ENCODE peak calls at places on chromosomes 6 and 20, in four cellular contexts. R is esophagus squamous epithelium, M is thoracic aorta, V is transverse colon. F is an unnamed sample. For H3K4me1, the result is how much of the 10 kb centered on the place peaks cover.

GRCh38 chr20:4740774-4741431 is 19.2 kb downstream of the PRND start:
- DNase-seq in R (no peak), M (no peak), V (peak), F (no peak)

GRCh38 chr20:58135441-58136170 is 92.8 kb downstream of the ANKRD60 start:
- DNase-seq in R (no peak), M (no peak), V (no peak), F (peak)

GRCh38 chr6:111173341-111173740 is 86.0 kb downstream of the SLC16A10 start:
- DNase-seq in M (no peak), R (no peak), V (no peak), F (no peak)

GRCh38 chr6:157861184-157861583 is 38.1 kb downstream of the SNX9 start:
- DNase-seq in M (no peak), V (no peak), R (no peak), F (no peak)

GRCh38 chr6:54916858-54917257 is 70.3 kb downstream of the FAM83B start:
- DNase-seq in M (no peak), V (no peak), R (no peak), F (no peak)

GRCh38 chr20:53142225-53142624 is 170.1 kb downstream of the TSHZ2 start:
- DNase-seq in M (no peak), R (no peak), V (no peak), F (no peak)

GRCh38 chr6:136927313-136927712 is 5.2 kb downstream of the SLC35D3 start:
- DNase-seq in R (no peak), V (no peak), M (no peak), F (no peak)

GRCh38 chr6:111588366-111588765 is 17.3 kb downstream of the TRAF3IP2 start:
- DNase-seq in M (no peak), V (no peak), R (no peak), F (no peak)

GRCh38 chr6:22906091-22906549 is 336.8 kb downstream of the HDGFL1 start:
- DNase-seq in V (no peak), M (no peak), R (no peak), F (no peak)

GRCh38 chr6:7267071-7267470 is 45.9 kb downstream of the SSR1 start:
- DNase-seq in R (no peak), M (no peak), V (no peak), F (no peak)

GRCh38 chr6:30714263-30714662 is 2.8 kb downstream of the MDC1 start:
- DNase-seq in M (no peak), R (no peak), V (no peak), F (no peak)

GRCh38 chr6:30719356-30719755 is 796 bp upstream of the TUBB start:
- DNase-seq in V (no peak), M (no peak), R (no peak), F (no peak)

GRCh38 chr6:30716879-30717128 is 277 bp downstream of the MDC1 start:
- DNase-seq in V (no peak), M (no peak), R (no peak), F (no peak)

GRCh38 chr6:30719791-30720737 is at the start of gene TUBB:
- DNase-seq in R (peak), V (peak), M (peak), F (peak)

DNA sequence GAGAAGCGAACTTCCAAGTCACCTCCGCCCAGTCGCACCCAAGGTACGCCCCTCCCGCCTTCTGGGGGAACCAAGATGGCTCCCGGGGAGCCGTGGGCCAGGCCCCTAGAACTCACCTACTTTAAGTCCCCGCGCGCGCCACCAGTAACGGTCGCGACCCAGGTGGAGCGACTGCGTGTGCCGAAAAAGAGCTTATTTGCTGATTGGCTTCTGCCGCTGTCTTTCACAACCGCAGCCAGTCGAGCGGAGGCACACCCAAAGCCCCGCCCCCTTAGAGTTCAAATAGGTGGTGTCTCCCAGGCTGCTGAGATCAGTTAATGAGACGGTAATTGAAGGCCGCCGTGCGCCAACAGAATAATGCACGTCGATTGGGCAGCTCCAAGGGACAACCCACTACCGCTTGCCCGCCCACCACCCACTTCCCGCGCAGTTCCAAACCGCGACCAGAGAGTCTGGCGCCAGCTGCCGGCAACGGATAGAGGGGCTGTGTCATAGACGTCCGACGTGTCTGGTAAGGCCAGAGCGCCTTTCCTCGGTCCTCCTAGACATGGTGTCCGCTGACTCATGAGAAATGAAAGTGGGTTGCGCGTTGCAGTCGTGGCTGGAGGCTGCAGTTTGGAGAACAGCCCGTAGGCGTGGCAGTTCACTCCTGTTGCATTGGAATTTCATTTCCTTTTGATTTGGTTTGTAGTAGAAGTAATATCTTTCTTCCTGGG is at the start of gene MDC1:
- DNase-seq in R (peak), V (peak), M (peak), F (peak)
- TF ChIP-seq CTCF in R (peak), V (peak), M (peak), F (peak)

GRCh38 chr6:156782691-156783320 is 5.6 kb downstream of the ARID1B start:
- DNase-seq in V (no peak), R (no peak), M (no peak), F (no peak)
- H3K4me1 ChIP-seq in V (under half), R (under half), M (half or more), F (under half)

GRCh38 chr6:39870950-39871349 is 63.3 kb downstream of the MOCS1 start:
- DNase-seq in R (no peak), M (no peak), V (no peak), F (no peak)
- TF ChIP-seq CTCF in R (no peak), M (no peak), V (no peak), F (no peak)

DNA sequence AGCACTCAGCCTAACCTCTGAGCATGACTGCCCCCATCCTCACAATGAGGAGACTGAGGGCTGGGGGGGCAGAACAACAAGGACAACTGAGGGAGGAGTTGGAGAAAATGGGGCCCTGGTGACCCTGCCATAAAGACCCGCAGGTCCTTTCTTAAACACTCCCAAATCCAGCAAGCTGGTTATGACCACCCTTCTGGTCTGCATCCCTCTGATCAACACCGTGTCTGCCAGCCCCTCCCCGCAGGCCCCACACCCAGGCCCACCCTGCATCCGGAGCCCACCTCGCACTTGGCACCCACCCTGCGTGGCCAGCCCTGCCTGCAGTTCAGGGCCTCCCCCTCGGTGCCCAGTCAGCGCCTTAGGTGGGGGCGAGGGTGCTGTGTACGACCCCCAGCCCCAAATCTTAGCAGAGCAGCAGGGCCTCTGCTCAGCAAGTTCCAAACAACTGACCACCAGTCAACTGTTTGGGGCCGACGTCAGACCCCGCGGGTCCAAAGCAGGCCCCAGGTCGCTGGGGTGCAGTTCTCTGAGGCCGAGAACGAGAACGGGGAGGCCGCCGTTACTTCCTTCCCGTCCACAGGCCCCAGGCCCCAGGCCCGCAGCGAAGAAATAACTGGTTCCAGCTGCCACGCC is 1.2 kb downstream of the ACSS1 start:
- DNase-seq in M (no peak), R (no peak), V (no peak), F (no peak)
- H3K4me1 ChIP-seq in M (half or more), R (under half), V (half or more), F (under half)

DNA sequence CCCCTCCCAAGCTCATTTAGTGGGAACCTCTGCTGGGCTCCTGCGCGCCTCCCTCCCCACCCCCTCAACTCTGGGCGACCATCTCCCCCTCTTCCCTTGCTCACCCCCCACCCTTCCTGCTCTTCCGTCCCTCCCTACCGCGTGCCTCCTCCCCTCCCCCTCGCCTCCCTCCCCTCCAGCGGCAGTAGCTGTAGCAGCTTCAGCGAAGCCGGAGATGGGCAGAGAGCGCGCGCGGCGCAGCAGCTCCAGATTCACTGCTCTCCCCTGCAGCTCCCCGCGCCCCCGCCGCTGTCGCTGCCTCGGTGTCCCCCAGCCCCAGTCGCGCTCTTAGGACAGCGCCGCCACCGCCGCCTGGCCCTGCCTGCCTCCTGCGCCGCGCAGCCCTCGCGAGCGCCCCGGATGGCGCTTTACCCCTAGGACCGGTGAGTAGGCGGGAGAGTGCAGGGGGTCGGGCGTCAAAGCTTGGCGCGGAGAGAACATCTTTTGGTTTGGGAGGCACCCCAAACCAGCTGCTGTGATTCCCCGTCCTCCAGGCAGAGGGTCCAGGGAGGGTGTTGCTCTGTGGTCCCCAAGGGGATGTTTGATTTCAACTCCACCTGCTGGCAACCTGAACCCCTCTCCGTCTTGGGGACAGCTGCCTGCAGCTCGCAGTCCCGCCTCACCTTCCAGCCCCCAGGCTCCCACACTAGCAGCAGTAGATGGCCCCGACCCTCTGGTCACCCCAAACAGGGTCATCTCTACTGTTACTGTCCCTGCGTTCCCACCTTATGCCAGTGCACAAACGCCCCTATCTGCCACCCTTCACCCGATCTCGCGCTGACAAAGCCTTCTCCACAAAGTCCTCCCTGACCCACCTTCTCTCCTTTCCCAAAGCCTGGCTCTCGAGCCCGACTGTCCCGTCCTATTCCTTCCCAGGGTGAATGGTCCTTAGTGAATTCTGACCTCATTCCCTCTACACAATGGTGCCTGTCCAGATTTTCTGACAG is at the start of gene FUT9:
- DNase-seq in R (no peak), V (no peak), M (no peak), F (no peak)
- TF ChIP-seq CTCF in R (no peak), V (no peak), M (no peak), F (no peak)

DNA sequence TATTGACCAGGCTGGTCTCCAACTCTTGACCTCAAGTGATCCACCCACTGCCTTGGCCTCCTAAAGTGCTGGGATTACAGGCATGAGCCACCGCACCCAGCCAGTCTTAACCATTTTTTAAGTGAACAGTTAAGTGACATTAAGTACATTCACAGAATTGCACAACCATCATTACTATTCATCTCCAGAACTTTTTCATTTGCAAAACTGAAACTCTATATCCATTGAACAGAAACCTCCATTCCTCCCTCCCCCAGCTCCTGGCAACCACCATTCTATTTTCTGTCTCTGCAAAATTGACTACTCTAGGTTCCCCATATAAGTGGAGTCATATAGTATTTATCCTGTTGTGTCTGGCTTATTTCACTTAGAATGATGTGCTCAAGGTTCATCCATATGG is 59.7 kb downstream of the PLCB4 start:
- DNase-seq in M (no peak), V (no peak), R (no peak), F (no peak)
- H3K4me1 ChIP-seq in M (under half), V (under half), R (under half), F (under half)

DNA sequence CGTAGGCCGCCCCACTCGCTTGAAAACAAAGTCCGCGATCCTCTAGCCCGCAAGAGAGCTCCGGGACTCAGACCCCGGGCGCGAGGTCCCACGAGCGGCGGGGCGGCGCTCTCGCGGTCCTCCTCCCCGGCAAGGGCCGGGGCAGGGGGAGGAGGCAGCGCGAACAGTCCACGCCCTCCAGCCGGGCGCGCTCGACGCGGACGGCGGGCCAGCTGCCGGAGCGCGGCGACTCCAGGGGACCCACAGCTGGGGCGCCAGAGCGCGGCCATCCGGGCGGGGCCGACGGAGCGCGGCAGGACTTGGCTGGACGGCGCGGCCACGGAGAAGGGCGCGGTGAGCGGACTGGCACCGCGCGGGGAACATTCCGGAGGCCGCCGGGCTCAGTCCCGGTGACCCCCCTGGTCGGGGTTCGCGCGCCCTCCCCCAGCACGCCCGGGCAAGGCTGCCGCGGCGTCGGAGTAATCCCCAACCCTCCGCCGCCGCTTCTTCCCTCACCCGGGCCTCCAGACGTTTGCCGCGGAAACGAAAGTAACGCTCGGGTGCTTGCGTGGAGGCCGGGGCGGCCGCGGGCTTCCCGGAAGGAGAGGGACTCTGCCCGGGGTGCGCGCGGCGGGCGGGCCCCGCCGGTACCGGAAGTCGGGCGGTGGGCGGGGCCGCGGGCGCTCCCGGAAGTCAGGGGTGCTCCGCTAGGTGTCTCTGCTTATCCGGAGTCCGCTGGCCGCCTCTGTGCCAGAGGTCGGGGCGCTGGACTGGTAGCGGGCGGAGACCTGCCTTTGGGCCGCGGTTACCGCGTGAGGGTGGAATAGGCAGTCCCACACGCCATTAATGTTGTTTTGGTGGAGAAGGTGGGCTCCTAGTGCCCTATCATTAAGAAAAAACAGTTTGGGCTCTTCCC is at the start of gene RIPK1:
- DNase-seq in V (peak), M (peak), R (peak), F (no peak)
- TF ChIP-seq CTCF in V (peak), M (peak), R (no peak), F (peak)

DNA sequence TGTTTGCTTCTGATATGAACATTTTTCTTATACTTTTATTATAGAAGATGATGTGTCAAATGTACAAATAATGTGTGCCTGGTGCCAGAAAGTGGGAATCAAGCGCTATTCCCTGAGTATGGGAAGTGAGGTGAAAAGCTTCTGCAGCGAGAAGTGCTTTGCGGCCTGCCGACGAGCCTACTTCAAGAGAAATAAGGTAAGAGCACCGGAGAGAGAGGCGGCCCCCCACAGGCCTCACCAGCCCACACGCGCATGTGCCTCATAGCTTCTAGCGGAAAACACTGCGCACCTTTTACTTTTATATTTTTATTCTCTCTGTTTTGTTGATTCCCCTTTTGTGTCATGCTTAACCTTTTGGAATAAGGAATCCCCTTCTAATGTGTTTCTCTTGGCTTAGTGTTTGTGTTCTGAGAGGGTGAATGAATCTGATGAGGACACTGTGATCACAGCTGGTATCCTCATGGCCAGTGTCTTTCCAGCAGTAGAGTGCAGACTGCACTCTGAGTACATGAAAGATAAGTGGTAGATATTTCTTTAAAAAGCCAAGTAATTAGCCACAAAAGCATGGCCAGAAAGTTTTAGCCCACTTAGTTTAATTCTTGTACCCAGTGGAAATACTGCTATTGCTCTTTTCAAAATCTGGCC is 43.6 kb downstream of the SOBP start:
- DNase-seq in R (no peak), V (no peak), M (no peak), F (no peak)
- H3K4me1 ChIP-seq in R (under half), V (under half), M (under half), F (under half)

F was measured in keratinocyte.